ENCODE peak calls at places on chromosomes 7 and 10, in six cellular contexts. I is IMR-90, W is MG63, H is heart right ventricle, Z is NCI-H1105, A is NCI-H1436. J is an unnamed sample.

GRCh38 chr7:148395990-148396716 is 194.4 kb upstream of the C7orf33 start:
- DNase-seq in Z (no peak), W (no peak), I (no peak), H (no peak), A (no peak), J (no peak)

GRCh38 chr10:13708256-13708990 is 121.7 kb downstream of the PRPF18 start:
- DNase-seq in I (no peak), Z (no peak), W (no peak), H (no peak), A (no peak), J (peak; percentile 84)

GRCh38 chr10:130914377-130914776 is 397.1 kb downstream of the TCERG1L start:
- DNase-seq in A (no peak), I (no peak), Z (no peak), H (no peak), W (no peak), J (no peak)

GRCh38 chr7:116395125-116395791 is 104.3 kb upstream of the CAV2 start:
- DNase-seq in H (no peak), A (no peak), W (peak; percentile 84), I (peak; percentile 94), Z (no peak), J (peak; percentile 98)

GRCh38 chr10:93804200-93804599 is 46.5 kb downstream of the LGI1 start:
- DNase-seq in Z (no peak), I (no peak), A (no peak), H (no peak), W (no peak), J (no peak)

GRCh38 chr7:128831178-128831993 is 1.2 kb downstream of the FLNC start:
- DNase-seq in I (peak; percentile 68), H (peak; percentile 76), A (no peak), Z (no peak), W (peak; percentile 67), J (no peak)

GRCh38 chr7:44978511-44979366 is at the start of gene MYO1G:
- DNase-seq in A (no peak), W (no peak), H (no peak), I (no peak), Z (no peak), J (no peak)

GRCh38 chr7:214410-215212 is 22.2 kb downstream of the FAM20C start:
- DNase-seq in Z (no peak), H (no peak), A (no peak), W (no peak), I (peak; percentile 81), J (peak; percentile 69)

GRCh38 chr7:28419717-28420116 is 7.4 kb downstream of the CREB5 start:
- DNase-seq in I (peak; percentile 98), W (peak; percentile 68), A (no peak), H (no peak), Z (no peak), J (peak; percentile 92)

GRCh38 chr7:50339990-50340500 is 35.5 kb downstream of the IKZF1 start:
- DNase-seq in W (no peak), I (no peak), A (no peak), Z (peak; percentile 7), H (no peak), J (no peak)

GRCh38 chr7:28572321-28573058 is 160.2 kb downstream of the CREB5 start:
- DNase-seq in Z (peak; percentile 79), I (no peak), A (peak; percentile 76), W (no peak), H (no peak), J (no peak)

GRCh38 chr7:36348256-36348655 is 41.4 kb upstream of the ANLN start:
- DNase-seq in H (no peak), A (no peak), W (peak; percentile 40), I (peak; percentile 59), Z (no peak), J (no peak)

GRCh38 chr10:114624422-114624821 is 33.7 kb downstream of the ABLIM1 start:
- DNase-seq in W (no peak), A (no peak), I (no peak), H (no peak), Z (no peak), J (no peak)

GRCh38 chr10:131475803-131476202 is 164.3 kb upstream of the TCERG1L start:
- DNase-seq in Z (no peak), I (no peak), A (no peak), W (no peak), H (no peak), J (no peak)

GRCh38 chr10:2399482-2399881 is 662.2 kb upstream of the ADARB2 start:
- DNase-seq in Z (no peak), I (no peak), H (no peak), A (no peak), W (no peak), J (no peak)

GRCh38 chr10:125407000-125407502 is 246.7 kb upstream of the CTBP2 start:
- DNase-seq in A (no peak), I (peak; percentile 51), W (peak; percentile 36), H (no peak), Z (no peak), J (peak; percentile 99)

GRCh38 chr7:82616059-82616723 is 172.6 kb upstream of the CACNA2D1 start:
- DNase-seq in W (no peak), A (no peak), I (no peak), H (no peak), Z (no peak), J (no peak)

GRCh38 chr7:142808802-142809583 is 38.2 kb downstream of the PRSS2 start:
- DNase-seq in H (no peak), A (no peak), W (no peak), Z (no peak), I (peak; percentile 7), J (peak; percentile 59)

GRCh38 chr10:68871731-68872342 is 29.3 kb upstream of the DDX50 start:
- DNase-seq in I (peak; percentile 95), W (peak; percentile 49), Z (peak; percentile 89), A (peak; percentile 95), H (no peak), J (peak; percentile 29)

GRCh38 chr7:156160811-156161210 is 348.5 kb upstream of the SHH start:
- DNase-seq in Z (no peak), W (peak; percentile 6), H (no peak), I (no peak), A (peak; percentile 11), J (no peak)

GRCh38 chr7:2530076-2530967 is 10.7 kb downstream of the LFNG start:
- DNase-seq in Z (no peak), W (no peak), H (no peak), A (no peak), I (no peak), J (peak; percentile 35)

GRCh38 chr7:46680147-46680546 is 759.1 kb upstream of the IGFBP3 start:
- DNase-seq in Z (no peak), H (no peak), W (no peak), A (no peak), I (peak; percentile 27), J (peak; percentile 39)

GRCh38 chr10:119643306-119644214 is 7.6 kb upstream of the BAG3 start:
- DNase-seq in W (peak; percentile 43), I (no peak), H (no peak), Z (no peak), A (no peak), J (no peak)

GRCh38 chr7:150382844-150383225 is 3.7 kb downstream of the ZNF775 start:
- DNase-seq in Z (no peak), A (no peak), I (no peak), H (no peak), W (no peak), J (no peak)

J was measured in bronchial epithelial cell.